ENCODE peak calls at places on chromosome 18, in ten cellular contexts. Z, M, H, F, J, V, X, A, S and K are unnamed samples.

GRCh38 chr18:60935046-60935445 is 398.2 kb upstream of the CDH20 start:
- DNase-seq in Z (no peak), M (no peak), H (no peak), F (no peak), J (no peak), V (no peak), X (no peak), A (no peak), S (no peak), K (no peak)

GRCh38 chr18:45168883-45169585 is 446.2 kb upstream of the SLC14A2 start:
- DNase-seq in Z (no peak), M (no peak), H (no peak), F (no peak), J (peak), V (no peak), X (no peak), A (peak), S (no peak), K (no peak)

GRCh38 chr18:76168206-76168605 is 326.8 kb downstream of the ZNF516 start:
- DNase-seq in Z (no peak), M (no peak), H (no peak), F (no peak), J (no peak), V (no peak), X (no peak), A (no peak), S (no peak), K (no peak)

GRCh38 chr18:36814994-36815393 is 13.8 kb downstream of the TPGS2 start:
- DNase-seq in Z (no peak), M (no peak), H (no peak), F (no peak), J (no peak), V (no peak), X (no peak), A (no peak), S (no peak), K (no peak)

GRCh38 chr18:12121175-12122095 is 27.8 kb downstream of the ANKRD62 start:
- DNase-seq in Z (no peak), M (no peak), H (peak), F (no peak), J (no peak), V (no peak), X (no peak), A (peak), S (no peak), K (no peak)

GRCh38 chr18:56517181-56517580 is 121.2 kb downstream of the TXNL1 start:
- DNase-seq in Z (no peak), M (no peak), H (no peak), F (no peak), J (no peak), V (no peak), X (no peak), A (no peak), S (no peak), K (no peak)

GRCh38 chr18:45386256-45386655 is 229.0 kb upstream of the SLC14A2 start:
- DNase-seq in Z (no peak), M (no peak), H (peak), F (peak), J (no peak), V (no peak), X (no peak), A (peak), S (no peak), K (no peak)

GRCh38 chr18:25799221-25799620 is 291.2 kb downstream of the SS18 start:
- DNase-seq in Z (no peak), M (no peak), H (no peak), F (no peak), J (no peak), V (no peak), X (no peak), A (no peak), S (no peak), K (no peak)

GRCh38 chr18:44758821-44759624 is 78.3 kb downstream of the SETBP1 start:
- DNase-seq in Z (no peak), M (no peak), H (no peak), F (no peak), J (no peak), V (peak), X (no peak), A (no peak), S (no peak), K (no peak)

GRCh38 chr18:44725300-44726096 is 44.8 kb downstream of the SETBP1 start:
- DNase-seq in Z (no peak), M (no peak), H (no peak), F (peak), J (no peak), V (peak), X (peak), A (peak), S (no peak), K (peak)

GRCh38 chr18:64103979-64104378 is 44.9 kb downstream of the LINC00305 start:
- DNase-seq in Z (no peak), M (peak), H (peak), F (no peak), J (no peak), V (no peak), X (no peak), A (peak), S (no peak), K (no peak)

GRCh38 chr18:555705-556402 is 24.3 kb upstream of the CETN1 start:
- DNase-seq in Z (no peak), M (no peak), H (no peak), F (no peak), J (no peak), V (no peak), X (no peak), A (no peak), S (no peak), K (no peak)

GRCh38 chr18:38940475-38940862 is 1374.9 kb upstream of the CELF4 start:
- DNase-seq in Z (no peak), M (no peak), H (no peak), F (no peak), J (no peak), V (no peak), X (no peak), A (peak), S (no peak), K (no peak)
- H3K27ac ChIP-seq in Z (no peak), M (peak), H (peak), F (no peak), J (no peak), V (peak), X (no peak), A (peak), S (no peak), K (peak)

GRCh38 chr18:49319590-49319989 is 140.9 kb downstream of the DYM start:
- DNase-seq in Z (no peak), M (no peak), H (no peak), F (no peak), J (no peak), V (no peak), X (no peak), A (no peak), S (no peak), K (no peak)
- H3K27ac ChIP-seq in Z (no peak), M (no peak), H (no peak), F (no peak), J (no peak), V (no peak), X (no peak), A (no peak), S (no peak), K (no peak)

GRCh38 chr18:62584241-62585120 is 61.7 kb downstream of the ZCCHC2 start:
- DNase-seq in Z (peak), M (peak), H (peak), F (peak), J (peak), V (peak), X (peak), A (peak), S (peak), K (peak)
- H3K27ac ChIP-seq in Z (peak), M (no peak), H (no peak), F (peak), J (no peak), V (no peak), X (peak), A (no peak), S (peak), K (no peak)

GRCh38 chr18:35688757-35689156 is 107.2 kb downstream of the GALNT1 start:
- DNase-seq in Z (no peak), M (no peak), H (no peak), F (no peak), J (no peak), V (peak), X (no peak), A (no peak), S (no peak), K (no peak)
- H3K27ac ChIP-seq in Z (no peak), M (no peak), H (no peak), F (no peak), J (no peak), V (peak), X (no peak), A (no peak), S (no peak), K (no peak)

GRCh38 chr18:80147418-80148315 is 38.6 kb downstream of the ADNP2 start:
- DNase-seq in Z (peak), M (no peak), H (no peak), F (peak), J (peak), V (peak), X (peak), A (peak), S (peak), K (peak)
- H3K27ac ChIP-seq in Z (peak), M (no peak), H (no peak), F (no peak), J (no peak), V (no peak), X (peak), A (no peak), S (no peak), K (no peak)

GRCh38 chr18:33870059-33870458 is 292.0 kb downstream of the ASXL3 start:
- DNase-seq in Z (no peak), M (no peak), H (peak), F (no peak), J (no peak), V (no peak), X (no peak), A (no peak), S (no peak), K (no peak)

GRCh38 chr18:33863912-33864311 is 285.9 kb downstream of the ASXL3 start:
- DNase-seq in Z (no peak), M (no peak), H (no peak), F (no peak), J (no peak), V (no peak), X (no peak), A (no peak), S (no peak), K (no peak)

GRCh38 chr18:33871363-33872025 is 293.5 kb downstream of the ASXL3 start:
- DNase-seq in Z (no peak), M (no peak), H (no peak), F (no peak), J (no peak), V (no peak), X (no peak), A (no peak), S (no peak), K (no peak)

DNA sequence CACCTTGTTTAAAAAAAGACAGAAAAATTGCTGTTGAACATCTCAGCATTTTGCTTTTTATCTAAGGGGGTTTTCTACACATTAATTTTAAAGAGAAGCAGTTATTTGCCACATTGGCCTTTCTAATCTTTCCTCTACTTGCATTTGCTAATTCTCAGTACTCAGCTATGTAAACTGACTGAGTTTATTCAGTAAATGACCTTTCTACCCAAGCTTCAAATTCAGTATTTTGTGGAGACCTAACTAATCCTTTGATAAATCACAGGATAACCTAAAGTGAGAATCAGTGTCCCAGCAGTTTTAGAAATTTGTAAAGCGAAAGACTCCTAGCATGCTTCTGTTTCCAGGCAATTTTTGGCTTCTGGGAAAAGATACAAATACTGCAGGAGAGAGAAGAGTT is 288.4 kb downstream of the ASXL3 start:
- DNase-seq in Z (no peak), M (no peak), H (no peak), F (no peak), J (no peak), V (no peak), X (no peak), A (no peak), S (no peak), K (no peak)
- H3K27ac ChIP-seq in Z (no peak), M (no peak), H (no peak), F (no peak), J (no peak), V (no peak), X (no peak), A (no peak), S (no peak), K (no peak)